ENCODE peak calls at places on chromosomes 7 and 10, in nine cellular contexts. One of them, this sample, is unnamed.

GRCh38 chr10:88994034-88994433 is 3.4 kb downstream of the FAS start:
- DNase-seq in stimulated activated CD4-positive, alpha-beta T cell treated with anti-CD3 and anti-CD28 coated beads, Interleukin-2, amount 100 ng/mL, for 48 hours: no peak
- DNase-seq in H9: no peak
- DNase-seq in lung microvascular endothelial cell: no peak
- DNase-seq in thoracic aorta: no peak
- DNase-seq in endothelial cell: no peak
- DNase-seq in osteocyte: no peak
- DNase-seq in T-helper 2 cell: no peak
- DNase-seq in bronchial epithelial cell: peak
- DNase-seq in this sample: no peak

GRCh38 chr10:27659786-27660185 is 85.8 kb downstream of the MKX start:
- DNase-seq in osteocyte: no peak
- DNase-seq in endothelial cell: no peak
- DNase-seq in lung microvascular endothelial cell: no peak
- DNase-seq in bronchial epithelial cell: no peak
- DNase-seq in T-helper 2 cell: no peak
- DNase-seq in thoracic aorta: no peak
- DNase-seq in H9: no peak
- DNase-seq in stimulated activated CD4-positive, alpha-beta T cell treated with anti-CD3 and anti-CD28 coated beads, Interleukin-2, amount 100 ng/mL, for 48 hours: no peak
- DNase-seq in this sample: no peak

GRCh38 chr7:79211724-79212123 is 241.7 kb downstream of the MAGI2 start:
- DNase-seq in stimulated activated CD4-positive, alpha-beta T cell treated with anti-CD3 and anti-CD28 coated beads, Interleukin-2, amount 100 ng/mL, for 48 hours: no peak
- DNase-seq in H9: no peak
- DNase-seq in T-helper 2 cell: no peak
- DNase-seq in endothelial cell: no peak
- DNase-seq in bronchial epithelial cell: peak
- DNase-seq in thoracic aorta: no peak
- DNase-seq in lung microvascular endothelial cell: no peak
- DNase-seq in osteocyte: no peak
- DNase-seq in this sample: no peak

GRCh38 chr7:131249003-131249402 is 78.7 kb upstream of the MKLN1 start:
- DNase-seq in osteocyte: no peak
- DNase-seq in bronchial epithelial cell: peak
- DNase-seq in thoracic aorta: peak
- DNase-seq in endothelial cell: no peak
- DNase-seq in H9: no peak
- DNase-seq in lung microvascular endothelial cell: no peak
- DNase-seq in stimulated activated CD4-positive, alpha-beta T cell treated with anti-CD3 and anti-CD28 coated beads, Interleukin-2, amount 100 ng/mL, for 48 hours: no peak
- DNase-seq in T-helper 2 cell: no peak
- DNase-seq in this sample: no peak

GRCh38 chr10:7370511-7370910 is 40.3 kb downstream of the SFMBT2 start:
- DNase-seq in thoracic aorta: no peak
- DNase-seq in bronchial epithelial cell: no peak
- DNase-seq in lung microvascular endothelial cell: no peak
- DNase-seq in H9: no peak
- DNase-seq in T-helper 2 cell: no peak
- DNase-seq in stimulated activated CD4-positive, alpha-beta T cell treated with anti-CD3 and anti-CD28 coated beads, Interleukin-2, amount 100 ng/mL, for 48 hours: no peak
- DNase-seq in endothelial cell: no peak
- DNase-seq in osteocyte: no peak
- DNase-seq in this sample: no peak

GRCh38 chr10:113169111-113169510 is 219.1 kb downstream of the TCF7L2 start:
- DNase-seq in T-helper 2 cell: no peak
- DNase-seq in osteocyte: no peak
- DNase-seq in bronchial epithelial cell: no peak
- DNase-seq in thoracic aorta: no peak
- DNase-seq in H9: no peak
- DNase-seq in endothelial cell: no peak
- DNase-seq in lung microvascular endothelial cell: no peak
- DNase-seq in stimulated activated CD4-positive, alpha-beta T cell treated with anti-CD3 and anti-CD28 coated beads, Interleukin-2, amount 100 ng/mL, for 48 hours: no peak
- DNase-seq in this sample: no peak

GRCh38 chr7:70072220-70072619 is 473.9 kb downstream of the AUTS2 start:
- DNase-seq in lung microvascular endothelial cell: no peak
- DNase-seq in H9: no peak
- DNase-seq in T-helper 2 cell: no peak
- DNase-seq in bronchial epithelial cell: no peak
- DNase-seq in osteocyte: no peak
- DNase-seq in stimulated activated CD4-positive, alpha-beta T cell treated with anti-CD3 and anti-CD28 coated beads, Interleukin-2, amount 100 ng/mL, for 48 hours: no peak
- DNase-seq in endothelial cell: no peak
- DNase-seq in thoracic aorta: no peak
- DNase-seq in this sample: no peak

GRCh38 chr7:149790146-149790548 is 16.8 kb upstream of the ZNF467 start:
- DNase-seq in lung microvascular endothelial cell: peak
- DNase-seq in thoracic aorta: no peak
- DNase-seq in osteocyte: no peak
- DNase-seq in T-helper 2 cell: no peak
- DNase-seq in endothelial cell: peak
- DNase-seq in bronchial epithelial cell: no peak
- DNase-seq in H9: peak
- DNase-seq in stimulated activated CD4-positive, alpha-beta T cell treated with anti-CD3 and anti-CD28 coated beads, Interleukin-2, amount 100 ng/mL, for 48 hours: peak
- DNase-seq in this sample: no peak

GRCh38 chr7:94396606-94397005 is 1.9 kb downstream of the COL1A2 start:
- DNase-seq in lung microvascular endothelial cell: no peak
- DNase-seq in stimulated activated CD4-positive, alpha-beta T cell treated with anti-CD3 and anti-CD28 coated beads, Interleukin-2, amount 100 ng/mL, for 48 hours: no peak
- DNase-seq in bronchial epithelial cell: no peak
- DNase-seq in H9: no peak
- DNase-seq in endothelial cell: no peak
- DNase-seq in thoracic aorta: no peak
- DNase-seq in T-helper 2 cell: no peak
- DNase-seq in osteocyte: no peak
- DNase-seq in this sample: no peak

GRCh38 chr10:124677871-124678565 is 66.2 kb downstream of the FAM53B start:
- DNase-seq in bronchial epithelial cell: no peak
- DNase-seq in T-helper 2 cell: no peak
- DNase-seq in lung microvascular endothelial cell: no peak
- DNase-seq in stimulated activated CD4-positive, alpha-beta T cell treated with anti-CD3 and anti-CD28 coated beads, Interleukin-2, amount 100 ng/mL, for 48 hours: no peak
- DNase-seq in thoracic aorta: no peak
- DNase-seq in endothelial cell: no peak
- DNase-seq in H9: no peak
- DNase-seq in osteocyte: no peak
- DNase-seq in this sample: no peak

GRCh38 chr10:44962870-44963738 is 3.5 kb downstream of the RASSF4 start:
- DNase-seq in T-helper 2 cell: no peak
- DNase-seq in endothelial cell: no peak
- DNase-seq in H9: peak
- DNase-seq in thoracic aorta: no peak
- DNase-seq in osteocyte: no peak
- DNase-seq in lung microvascular endothelial cell: no peak
- DNase-seq in bronchial epithelial cell: no peak
- DNase-seq in stimulated activated CD4-positive, alpha-beta T cell treated with anti-CD3 and anti-CD28 coated beads, Interleukin-2, amount 100 ng/mL, for 48 hours: no peak
- DNase-seq in this sample: no peak

GRCh38 chr7:23333671-23334246 is 34.6 kb downstream of the MALSU1 start:
- DNase-seq in T-helper 2 cell: no peak
- DNase-seq in stimulated activated CD4-positive, alpha-beta T cell treated with anti-CD3 and anti-CD28 coated beads, Interleukin-2, amount 100 ng/mL, for 48 hours: no peak
- DNase-seq in H9: no peak
- DNase-seq in lung microvascular endothelial cell: no peak
- DNase-seq in osteocyte: no peak
- DNase-seq in endothelial cell: no peak
- DNase-seq in thoracic aorta: no peak
- DNase-seq in bronchial epithelial cell: peak
- DNase-seq in this sample: no peak

GRCh38 chr10:102611514-102612095 is 32.7 kb upstream of the TRIM8 start:
- DNase-seq in bronchial epithelial cell: peak
- DNase-seq in T-helper 2 cell: no peak
- DNase-seq in osteocyte: no peak
- DNase-seq in lung microvascular endothelial cell: peak
- DNase-seq in stimulated activated CD4-positive, alpha-beta T cell treated with anti-CD3 and anti-CD28 coated beads, Interleukin-2, amount 100 ng/mL, for 48 hours: no peak
- DNase-seq in H9: no peak
- DNase-seq in thoracic aorta: no peak
- DNase-seq in endothelial cell: no peak
- DNase-seq in this sample: no peak

GRCh38 chr10:12081879-12082560 is 13.3 kb downstream of the DHTKD1 start:
- DNase-seq in thoracic aorta: no peak
- DNase-seq in bronchial epithelial cell: peak
- DNase-seq in osteocyte: no peak
- DNase-seq in T-helper 2 cell: no peak
- DNase-seq in H9: no peak
- DNase-seq in endothelial cell: no peak
- DNase-seq in stimulated activated CD4-positive, alpha-beta T cell treated with anti-CD3 and anti-CD28 coated beads, Interleukin-2, amount 100 ng/mL, for 48 hours: no peak
- DNase-seq in lung microvascular endothelial cell: no peak
- DNase-seq in this sample: no peak

GRCh38 chr7:40827217-40828085 is 692.6 kb downstream of the SUGCT start:
- DNase-seq in H9: no peak
- DNase-seq in bronchial epithelial cell: peak
- DNase-seq in thoracic aorta: no peak
- DNase-seq in endothelial cell: no peak
- DNase-seq in T-helper 2 cell: no peak
- DNase-seq in lung microvascular endothelial cell: no peak
- DNase-seq in osteocyte: no peak
- DNase-seq in stimulated activated CD4-positive, alpha-beta T cell treated with anti-CD3 and anti-CD28 coated beads, Interleukin-2, amount 100 ng/mL, for 48 hours: no peak
- DNase-seq in this sample: no peak